ENCODE peak calls at places on chromosome 19, in seven cellular contexts. J is Daoy; N is activated CD4-positive, alpha-beta T cell treated with anti-CD3 and anti-CD28 coated beads for 36 hours; T is glutamatergic neuron; K is fibroblast of pulmonary artery; Z is HL-60; W is SK-N-SH. L is an unnamed sample.

GRCh38 chr19:30023330-30023729 is 81.3 kb downstream of the URI1 start:
- DNase-seq in J (no peak), N (no peak), T (no peak), K (no peak), Z (no peak), W (no peak), L (no peak)

GRCh38 chr19:9836021-9836420 is 903 bp downstream of the PIN1 start:
- DNase-seq in J (no peak), N (no peak), T (no peak), K (peak), Z (no peak), W (peak), L (no peak)

GRCh38 chr19:10151521-10151920 is 31.8 kb upstream of the EIF3G start:
- DNase-seq in J (no peak), N (no peak), T (no peak), K (no peak), Z (no peak), W (no peak), L (no peak)

GRCh38 chr19:2438178-2438577 is 10.8 kb upstream of the TIMM13 start:
- DNase-seq in J (no peak), N (no peak), T (no peak), K (no peak), Z (no peak), W (no peak), L (no peak)

GRCh38 chr19:12720851-12721655 is 2.7 kb downstream of the TNPO2 start:
- DNase-seq in J (no peak), N (peak), T (peak), K (peak), Z (no peak), W (peak), L (no peak)

GRCh38 chr19:10718205-10719196 is 622 bp downstream of the DNM2 start:
- DNase-seq in J (peak), N (peak), T (peak), K (peak), Z (no peak), W (peak), L (peak)

GRCh38 chr19:45729774-45730388 is 815 bp downstream of the FBXO46 start:
- DNase-seq in J (peak), N (peak), T (no peak), K (no peak), Z (no peak), W (no peak), L (no peak)

GRCh38 chr19:42683917-42684513 is 56.3 kb downstream of the PSG3 start:
- DNase-seq in J (peak), N (peak), T (no peak), K (peak), Z (peak), W (peak), L (no peak)

GRCh38 chr19:33477781-33478180 is 43.8 kb downstream of the PEPD start:
- DNase-seq in J (peak), N (no peak), T (no peak), K (no peak), Z (no peak), W (no peak), L (no peak)

GRCh38 chr19:50969413-50969760 is at the start of gene KLK6:
- DNase-seq in J (peak), N (no peak), T (no peak), K (no peak), Z (no peak), W (no peak), L (no peak)

GRCh38 chr19:29450306-29450705 is 75.5 kb upstream of the VSTM2B start:
- DNase-seq in J (no peak), N (no peak), T (no peak), K (no peak), Z (no peak), W (no peak), L (no peak)

GRCh38 chr19:34088292-34088691 is 84.0 kb upstream of the LSM14A start:
- DNase-seq in J (no peak), N (no peak), T (no peak), K (no peak), Z (no peak), W (no peak), L (no peak)

GRCh38 chr19:2779121-2779740 is 3.8 kb downstream of the SGTA start:
- DNase-seq in J (no peak), N (no peak), T (no peak), K (no peak), Z (no peak), W (no peak), L (no peak)

GRCh38 chr19:611506-611869 is 21.8 kb downstream of the HCN2 start:
- DNase-seq in J (peak), N (peak), T (no peak), K (peak), Z (no peak), W (no peak), L (no peak)

GRCh38 chr19:46601318-46602224 is at the start of gene CALM3:
- DNase-seq in J (no peak), N (no peak), T (peak), K (no peak), Z (no peak), W (peak), L (no peak)

GRCh38 chr19:33503791-33504444 is 17.7 kb downstream of the PEPD start:
- DNase-seq in J (no peak), N (no peak), T (peak), K (no peak), Z (no peak), W (peak), L (no peak)

GRCh38 chr19:39046037-39046821 is 13.9 kb upstream of the FBXO27 start:
- DNase-seq in J (peak), N (no peak), T (no peak), K (no peak), Z (no peak), W (no peak), L (no peak)

GRCh38 chr19:47275866-47276461 is 1.3 kb downstream of the INAFM1 start:
- DNase-seq in J (peak), N (no peak), T (peak), K (peak), Z (no peak), W (no peak), L (no peak)

GRCh38 chr19:3458229-3458555 is 22.1 kb downstream of the SMIM24 start:
- DNase-seq in J (peak), N (no peak), T (no peak), K (no peak), Z (no peak), W (no peak), L (no peak)

GRCh38 chr19:2049741-2050348 is 1.2 kb downstream of the MKNK2 start:
- DNase-seq in J (peak), N (peak), T (peak), K (peak), Z (peak), W (peak), L (no peak)

GRCh38 chr19:11165486-11166030 is 10.0 kb upstream of the SPC24 start:
- DNase-seq in J (no peak), N (no peak), T (no peak), K (no peak), Z (no peak), W (no peak), L (no peak)

GRCh38 chr19:52785506-52785905 is 1.1 kb downstream of the ZNF600 start:
- DNase-seq in J (no peak), N (no peak), T (no peak), K (no peak), Z (no peak), W (no peak), L (no peak)

GRCh38 chr19:55452381-55453325 is 8.8 kb downstream of the ISOC2 start:
- DNase-seq in J (peak), N (peak), T (peak), K (peak), Z (no peak), W (peak), L (no peak)

GRCh38 chr19:52542984-52543664 is 15.7 kb downstream of the ZNF808 start:
- DNase-seq in J (peak), N (peak), T (no peak), K (no peak), Z (no peak), W (no peak), L (no peak)

GRCh38 chr19:14347999-14348889 is 33.0 kb upstream of the ADGRE5 start:
- DNase-seq in J (peak), N (peak), T (peak), K (peak), Z (no peak), W (peak), L (peak)

GRCh38 chr19:48400018-48400742 is 6.7 kb downstream of the GRIN2D start:
- DNase-seq in J (peak), N (peak), T (peak), K (peak), Z (no peak), W (peak), L (no peak)

GRCh38 chr19:41265376-41266153 is 1.4 kb downstream of the HNRNPUL1 start:
- DNase-seq in J (peak), N (peak), T (no peak), K (peak), Z (no peak), W (peak), L (no peak)

GRCh38 chr19:41915248-41916032 is 12.8 kb downstream of the ERFL start:
- DNase-seq in J (no peak), N (no peak), T (peak), K (no peak), Z (no peak), W (no peak), L (no peak)

GRCh38 chr19:50384685-50385535 is 763 bp downstream of the POLD1 start:
- DNase-seq in J (peak), N (no peak), T (no peak), K (peak), Z (peak), W (peak), L (no peak)

GRCh38 chr19:10868872-10869547 is 2.3 kb upstream of the CARM1 start:
- DNase-seq in J (no peak), N (no peak), T (no peak), K (no peak), Z (no peak), W (no peak), L (no peak)

GRCh38 chr19:5789886-5790572 is 934 bp downstream of the DUS3L start:
- DNase-seq in J (no peak), N (no peak), T (no peak), K (no peak), Z (no peak), W (no peak), L (no peak)

GRCh38 chr19:47013041-47013517 is 6.6 kb upstream of the NPAS1 start:
- DNase-seq in J (peak), N (peak), T (peak), K (peak), Z (peak), W (peak), L (no peak)